ENCODE peak calls at places on chromosome 9, in eight cellular contexts. One of them, this sample, is unnamed.

GRCh38 chr9:78289474-78289873 is 7.5 kb upstream of the PSAT1 start:
- DNase-seq in H1: no peak
- DNase-seq in colonic mucosa: no peak
- DNase-seq in lung: peak; percentile 13
- DNase-seq in cardiac fibroblast: no peak
- DNase-seq in GM06990: no peak
- DNase-seq in fibroblast of pulmonary artery: no peak
- DNase-seq in WERI-Rb-1: no peak
- DNase-seq in this sample: no peak

GRCh38 chr9:117671468-117671867 is 32.7 kb upstream of the TLR4 start:
- DNase-seq in H1: no peak
- DNase-seq in colonic mucosa: no peak
- DNase-seq in lung: no peak
- DNase-seq in cardiac fibroblast: no peak
- DNase-seq in GM06990: no peak
- DNase-seq in fibroblast of pulmonary artery: no peak
- DNase-seq in WERI-Rb-1: no peak
- DNase-seq in this sample: no peak

GRCh38 chr9:35229066-35229778 is 67.4 kb downstream of the UNC13B start:
- DNase-seq in H1: no peak
- DNase-seq in colonic mucosa: no peak
- DNase-seq in lung: no peak
- DNase-seq in cardiac fibroblast: no peak
- DNase-seq in GM06990: no peak
- DNase-seq in fibroblast of pulmonary artery: no peak
- DNase-seq in WERI-Rb-1: no peak
- DNase-seq in this sample: no peak

GRCh38 chr9:126412945-126413344 is 86.3 kb downstream of the MVB12B start:
- DNase-seq in H1: no peak
- DNase-seq in colonic mucosa: no peak
- DNase-seq in lung: no peak
- DNase-seq in cardiac fibroblast: no peak
- DNase-seq in GM06990: no peak
- DNase-seq in fibroblast of pulmonary artery: no peak
- DNase-seq in WERI-Rb-1: no peak
- DNase-seq in this sample: no peak

GRCh38 chr9:83081846-83082245 is 18.9 kb upstream of the RASEF start:
- DNase-seq in H1: no peak
- DNase-seq in colonic mucosa: no peak
- DNase-seq in lung: no peak
- DNase-seq in cardiac fibroblast: no peak
- DNase-seq in GM06990: no peak
- DNase-seq in fibroblast of pulmonary artery: no peak
- DNase-seq in WERI-Rb-1: peak; percentile 11
- DNase-seq in this sample: no peak

GRCh38 chr9:35051069-35051967 is 21.1 kb downstream of the VCP start:
- DNase-seq in H1: peak; percentile 84
- DNase-seq in colonic mucosa: peak; percentile 31
- DNase-seq in lung: peak; percentile 43
- DNase-seq in cardiac fibroblast: peak; percentile 73
- DNase-seq in GM06990: no peak
- DNase-seq in fibroblast of pulmonary artery: peak; percentile 76
- DNase-seq in WERI-Rb-1: peak; percentile 73
- DNase-seq in this sample: peak; percentile 61

GRCh38 chr9:133921866-133922265 is 70.3 kb downstream of the VAV2 start:
- DNase-seq in H1: no peak
- DNase-seq in colonic mucosa: no peak
- DNase-seq in lung: no peak
- DNase-seq in cardiac fibroblast: no peak
- DNase-seq in GM06990: no peak
- DNase-seq in fibroblast of pulmonary artery: no peak
- DNase-seq in WERI-Rb-1: no peak
- DNase-seq in this sample: no peak

GRCh38 chr9:107890921-107891465 is 401.4 kb upstream of the KLF4 start:
- DNase-seq in H1: no peak
- DNase-seq in colonic mucosa: no peak
- DNase-seq in lung: no peak
- DNase-seq in cardiac fibroblast: no peak
- DNase-seq in GM06990: no peak
- DNase-seq in fibroblast of pulmonary artery: no peak
- DNase-seq in WERI-Rb-1: no peak
- DNase-seq in this sample: no peak

GRCh38 chr9:136831720-136832104 is 10.6 kb upstream of the AJM1 start:
- DNase-seq in H1: no peak
- DNase-seq in colonic mucosa: no peak
- DNase-seq in lung: no peak
- DNase-seq in cardiac fibroblast: no peak
- DNase-seq in GM06990: peak; percentile 9
- DNase-seq in fibroblast of pulmonary artery: no peak
- DNase-seq in WERI-Rb-1: no peak
- DNase-seq in this sample: no peak

GRCh38 chr9:1880038-1880565 is 135.0 kb upstream of the SMARCA2 start:
- DNase-seq in H1: no peak
- DNase-seq in colonic mucosa: no peak
- DNase-seq in lung: no peak
- DNase-seq in cardiac fibroblast: no peak
- DNase-seq in GM06990: peak; percentile 51
- DNase-seq in fibroblast of pulmonary artery: no peak
- DNase-seq in WERI-Rb-1: no peak
- DNase-seq in this sample: no peak

GRCh38 chr9:137321726-137322361 is 19.8 kb upstream of the NRARP start:
- DNase-seq in H1: peak; percentile 41
- DNase-seq in colonic mucosa: no peak
- DNase-seq in lung: no peak
- DNase-seq in cardiac fibroblast: no peak
- DNase-seq in GM06990: peak; percentile 18
- DNase-seq in fibroblast of pulmonary artery: no peak
- DNase-seq in WERI-Rb-1: no peak
- DNase-seq in this sample: no peak

GRCh38 chr9:70403618-70404025 is 10.8 kb downstream of the KLF9 start:
- DNase-seq in H1: no peak
- DNase-seq in colonic mucosa: no peak
- DNase-seq in lung: no peak
- DNase-seq in cardiac fibroblast: peak; percentile 42
- DNase-seq in GM06990: no peak
- DNase-seq in fibroblast of pulmonary artery: no peak
- DNase-seq in WERI-Rb-1: no peak
- DNase-seq in this sample: no peak

GRCh38 chr9:129619787-129620668 is 873 bp downstream of the C9orf50 start:
- DNase-seq in H1: peak; percentile 69
- DNase-seq in colonic mucosa: no peak
- DNase-seq in lung: no peak
- DNase-seq in cardiac fibroblast: no peak
- DNase-seq in GM06990: no peak
- DNase-seq in fibroblast of pulmonary artery: no peak
- DNase-seq in WERI-Rb-1: peak; percentile 70
- DNase-seq in this sample: no peak

GRCh38 chr9:136721339-136722092 is 9.1 kb downstream of the DIPK1B start:
- DNase-seq in H1: no peak
- DNase-seq in colonic mucosa: no peak
- DNase-seq in lung: no peak
- DNase-seq in cardiac fibroblast: peak; percentile 73
- DNase-seq in GM06990: no peak
- DNase-seq in fibroblast of pulmonary artery: peak; percentile 74
- DNase-seq in WERI-Rb-1: no peak
- DNase-seq in this sample: no peak

GRCh38 chr9:128249914-128250838 is 25.6 kb downstream of the GOLGA2 start:
- DNase-seq in H1: peak; percentile 100
- DNase-seq in colonic mucosa: peak; percentile 100
- DNase-seq in lung: peak; percentile 95
- DNase-seq in cardiac fibroblast: peak; percentile 57
- DNase-seq in GM06990: peak; percentile 88
- DNase-seq in fibroblast of pulmonary artery: peak; percentile 52
- DNase-seq in WERI-Rb-1: peak; percentile 81
- DNase-seq in this sample: peak; percentile 99

GRCh38 chr9:98399950-98400683 is 144.7 kb upstream of the TBC1D2 start:
- DNase-seq in H1: no peak
- DNase-seq in colonic mucosa: no peak
- DNase-seq in lung: no peak
- DNase-seq in cardiac fibroblast: no peak
- DNase-seq in GM06990: no peak
- DNase-seq in fibroblast of pulmonary artery: no peak
- DNase-seq in WERI-Rb-1: no peak
- DNase-seq in this sample: no peak

GRCh38 chr9:110538621-110539020 is 40.9 kb downstream of the SVEP1 start:
- DNase-seq in H1: no peak
- DNase-seq in colonic mucosa: no peak
- DNase-seq in lung: no peak
- DNase-seq in cardiac fibroblast: no peak
- DNase-seq in GM06990: no peak
- DNase-seq in fibroblast of pulmonary artery: no peak
- DNase-seq in WERI-Rb-1: no peak
- DNase-seq in this sample: no peak

DNA sequence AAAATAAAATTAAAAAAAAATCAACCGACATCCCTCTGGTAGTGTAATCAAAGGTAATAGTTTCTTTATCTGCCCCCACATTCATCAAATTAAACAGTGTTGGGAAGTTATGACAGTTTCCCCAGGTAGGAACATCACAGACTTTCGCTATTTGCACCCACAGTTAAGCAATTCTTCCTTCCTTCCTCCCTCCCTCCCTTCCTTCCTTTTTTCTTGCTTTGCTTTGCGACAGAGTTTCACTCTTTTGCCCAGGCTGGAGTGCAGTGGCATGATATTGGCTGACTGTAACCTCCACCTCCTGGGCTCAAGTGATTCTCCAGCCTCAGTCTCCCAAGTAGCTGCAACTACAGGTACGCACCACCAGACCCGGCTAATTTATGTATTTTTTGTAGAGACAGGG is 10.8 kb upstream of the BICD2 start:
- DNase-seq in H1: no peak
- DNase-seq in colonic mucosa: no peak
- DNase-seq in lung: no peak
- DNase-seq in cardiac fibroblast: no peak
- DNase-seq in GM06990: no peak
- DNase-seq in fibroblast of pulmonary artery: no peak
- DNase-seq in WERI-Rb-1: no peak
- DNase-seq in this sample: no peak
- TF ChIP-seq CTCF in H1: no peak
- TF ChIP-seq CTCF in colonic mucosa: no peak
- TF ChIP-seq CTCF in lung: no peak
- TF ChIP-seq CTCF in cardiac fibroblast: no peak
- TF ChIP-seq CTCF in GM06990: no peak
- TF ChIP-seq CTCF in fibroblast of pulmonary artery: no peak
- TF ChIP-seq CTCF in WERI-Rb-1: no peak
- TF ChIP-seq CTCF in this sample: no peak

GRCh38 chr9:113150670-113151591 is at the start of gene SLC31A2:
- DNase-seq in H1: peak; percentile 91
- DNase-seq in colonic mucosa: peak; percentile 91
- DNase-seq in lung: peak; percentile 91
- DNase-seq in cardiac fibroblast: peak; percentile 83
- DNase-seq in GM06990: peak; percentile 88
- DNase-seq in fibroblast of pulmonary artery: peak; percentile 79
- DNase-seq in WERI-Rb-1: peak; percentile 97
- DNase-seq in this sample: peak; percentile 91
- TF ChIP-seq CTCF in H1: peak; percentile 35
- TF ChIP-seq CTCF in colonic mucosa: no peak
- TF ChIP-seq CTCF in lung: peak; percentile 3
- TF ChIP-seq CTCF in cardiac fibroblast: peak; percentile 16
- TF ChIP-seq CTCF in GM06990: peak; percentile 63
- TF ChIP-seq CTCF in fibroblast of pulmonary artery: no peak
- TF ChIP-seq CTCF in WERI-Rb-1: peak; percentile 68
- TF ChIP-seq CTCF in this sample: peak; percentile 61

GRCh38 chr9:89942643-89943042 is 337.8 kb downstream of the GADD45G start:
- DNase-seq in H1: no peak
- DNase-seq in colonic mucosa: no peak
- DNase-seq in lung: no peak
- DNase-seq in cardiac fibroblast: no peak
- DNase-seq in GM06990: no peak
- DNase-seq in fibroblast of pulmonary artery: no peak
- DNase-seq in WERI-Rb-1: no peak
- DNase-seq in this sample: no peak

GRCh38 chr9:89943728-89944127 is 338.9 kb downstream of the GADD45G start:
- DNase-seq in H1: no peak
- DNase-seq in colonic mucosa: no peak
- DNase-seq in lung: no peak
- DNase-seq in cardiac fibroblast: no peak
- DNase-seq in GM06990: no peak
- DNase-seq in fibroblast of pulmonary artery: no peak
- DNase-seq in WERI-Rb-1: no peak
- DNase-seq in this sample: no peak

GRCh38 chr9:89946741-89947140 is 341.9 kb downstream of the GADD45G start:
- DNase-seq in H1: no peak
- DNase-seq in colonic mucosa: no peak
- DNase-seq in lung: no peak
- DNase-seq in cardiac fibroblast: no peak
- DNase-seq in GM06990: no peak
- DNase-seq in fibroblast of pulmonary artery: no peak
- DNase-seq in WERI-Rb-1: no peak
- DNase-seq in this sample: no peak

GRCh38 chr9:89943309-89943708 is 338.5 kb downstream of the GADD45G start:
- DNase-seq in H1: no peak
- DNase-seq in colonic mucosa: no peak
- DNase-seq in lung: no peak
- DNase-seq in cardiac fibroblast: no peak
- DNase-seq in GM06990: no peak
- DNase-seq in fibroblast of pulmonary artery: no peak
- DNase-seq in WERI-Rb-1: no peak
- DNase-seq in this sample: no peak

DNA sequence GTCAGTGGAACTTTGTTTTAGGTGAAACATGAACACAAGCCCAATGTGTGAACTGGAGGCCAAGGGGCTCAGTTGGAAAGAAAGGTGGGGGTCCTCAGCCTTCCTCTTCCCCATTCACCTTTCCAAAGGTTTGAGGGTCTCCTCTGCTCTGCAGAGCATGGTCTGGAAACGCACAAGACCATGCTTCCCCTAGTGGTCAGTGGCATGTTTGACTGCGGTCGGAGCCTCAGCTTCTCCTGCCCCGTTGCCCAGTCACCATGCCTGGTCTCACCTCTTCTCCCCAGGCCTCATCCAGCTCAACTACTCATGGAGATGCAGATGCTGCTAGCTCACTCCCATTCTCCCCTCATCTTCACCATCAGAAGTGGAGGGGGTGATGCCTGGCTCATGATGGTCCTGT is 340.3 kb downstream of the GADD45G start:
- DNase-seq in H1: no peak
- DNase-seq in colonic mucosa: no peak
- DNase-seq in lung: no peak
- DNase-seq in cardiac fibroblast: no peak
- DNase-seq in GM06990: no peak
- DNase-seq in fibroblast of pulmonary artery: no peak
- DNase-seq in WERI-Rb-1: no peak
- DNase-seq in this sample: no peak
- TF ChIP-seq CTCF in H1: peak; percentile 51
- TF ChIP-seq CTCF in colonic mucosa: no peak
- TF ChIP-seq CTCF in lung: no peak
- TF ChIP-seq CTCF in cardiac fibroblast: no peak
- TF ChIP-seq CTCF in GM06990: peak; percentile 33
- TF ChIP-seq CTCF in fibroblast of pulmonary artery: no peak
- TF ChIP-seq CTCF in WERI-Rb-1: peak; percentile 69
- TF ChIP-seq CTCF in this sample: no peak

DNA sequence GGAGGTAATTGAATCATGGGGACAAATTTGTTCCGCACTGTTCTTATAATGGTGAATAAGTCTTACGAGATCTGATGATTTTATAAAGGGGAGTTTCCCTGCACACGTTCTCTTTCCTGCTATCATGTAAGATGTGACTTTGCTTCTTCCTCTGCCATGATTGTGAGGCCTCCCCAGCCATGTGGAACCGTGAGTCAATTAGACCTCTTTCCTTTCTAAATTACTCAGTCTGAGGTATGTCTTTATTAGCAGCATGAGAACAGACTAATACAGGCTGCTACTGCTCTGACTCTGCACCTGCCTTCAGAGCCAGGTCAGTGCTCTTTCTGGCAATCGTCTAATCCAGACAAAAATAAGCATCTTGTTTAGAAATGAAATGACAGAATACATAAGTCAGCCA is 479.2 kb upstream of the TUSC1 start:
- DNase-seq in H1: no peak
- DNase-seq in colonic mucosa: no peak
- DNase-seq in lung: no peak
- DNase-seq in cardiac fibroblast: no peak
- DNase-seq in GM06990: no peak
- DNase-seq in fibroblast of pulmonary artery: no peak
- DNase-seq in WERI-Rb-1: no peak
- DNase-seq in this sample: no peak
- TF ChIP-seq CTCF in H1: no peak
- TF ChIP-seq CTCF in colonic mucosa: no peak
- TF ChIP-seq CTCF in lung: no peak
- TF ChIP-seq CTCF in cardiac fibroblast: no peak
- TF ChIP-seq CTCF in GM06990: no peak
- TF ChIP-seq CTCF in fibroblast of pulmonary artery: no peak
- TF ChIP-seq CTCF in WERI-Rb-1: no peak
- TF ChIP-seq CTCF in this sample: no peak

This sample was measured in GM10248.